ENCODE peak calls at places on chromosomes 3 and 15, in six cellular contexts. M is A549, U is ovary, L is left colon, I is activated gamma-delta T cell, A is hypothalamus. O is an unnamed sample.

GRCh38 chr3:190060401-190060800 is 60.3 kb downstream of the P3H2 start:
- DNase-seq in M (no peak), U (no peak), L (no peak), I (no peak), A (no peak), O (no peak)

GRCh38 chr3:30248423-30248822 is 358.0 kb upstream of the TGFBR2 start:
- DNase-seq in M (no peak), U (no peak), L (no peak), I (no peak), A (no peak), O (no peak)

GRCh38 chr3:66639794-66640356 is 139.1 kb upstream of the LRIG1 start:
- DNase-seq in M (no peak), U (no peak), L (no peak), I (no peak), A (no peak), O (no peak)

GRCh38 chr15:77510066-77511044 is 89.7 kb downstream of the HMG20A start:
- DNase-seq in M (no peak), U (no peak), L (no peak), I (no peak), A (no peak), O (no peak)

GRCh38 chr3:57179580-57180410 is 14.6 kb upstream of the IL17RD start:
- DNase-seq in M (no peak), U (no peak), L (no peak), I (no peak), A (no peak), O (peak; percentile 20)

GRCh38 chr3:113436794-113437193 is 4.5 kb downstream of the CFAP44 start:
- DNase-seq in M (no peak), U (no peak), L (no peak), I (no peak), A (no peak), O (peak; percentile 10)

GRCh38 chr3:149411583-149411982 is 34.1 kb upstream of the TM4SF1 start:
- DNase-seq in M (no peak), U (no peak), L (no peak), I (no peak), A (no peak), O (no peak)

GRCh38 chr3:52434080-52434479 is 10.8 kb downstream of the SEMA3G start:
- DNase-seq in M (no peak), U (no peak), L (no peak), I (no peak), A (no peak), O (no peak)

O was measured in HT-29.